ENCODE peak calls at places on chromosomes 2 and 18, in seven cellular contexts. M is NCI-H774, Y is SHP77, I is cerebellum, A is foreskin fibroblast, Z is foreskin keratinocyte, G is SK-MEL-5. Q is an unnamed sample.

GRCh38 chr2:136132840-136133570 is 15.1 kb upstream of the CXCR4 start:
- DNase-seq in M (no peak), I (no peak), Y (no peak), A (no peak), G (no peak), Z (no peak), Q (no peak)

GRCh38 chr2:230694241-230694640 is 18.4 kb upstream of the CAB39 start:
- DNase-seq in I (no peak), G (no peak), A (no peak), Z (peak; percentile 92), M (no peak), Y (no peak), Q (no peak)

GRCh38 chr18:28036481-28036880 is 140.4 kb downstream of the CDH2 start:
- DNase-seq in Z (no peak), Y (no peak), A (no peak), M (no peak), G (no peak), I (no peak), Q (no peak)

GRCh38 chr18:79682896-79683625 is 3.5 kb downstream of the CTDP1 start:
- DNase-seq in Z (no peak), A (no peak), I (no peak), G (no peak), M (no peak), Y (no peak), Q (no peak)

GRCh38 chr2:82781516-82781915 is 1677.6 kb downstream of the SUCLG1 start:
- DNase-seq in Y (no peak), M (no peak), Z (no peak), I (no peak), A (no peak), G (no peak), Q (no peak)

GRCh38 chr2:70094978-70095832 is 7.9 kb downstream of the PCBP1 start:
- DNase-seq in Y (no peak), M (peak; percentile 26), A (peak; percentile 68), Z (peak; percentile 64), I (peak; percentile 33), G (peak; percentile 97), Q (no peak)

GRCh38 chr2:176491172-176491904 is 222.1 kb downstream of the MTX2 start:
- DNase-seq in I (no peak), G (no peak), Y (no peak), M (no peak), A (peak; percentile 98), Z (peak; percentile 99), Q (no peak)

GRCh38 chr2:161238559-161239415 is 69.4 kb upstream of the PSMD14 start:
- DNase-seq in G (no peak), A (peak; percentile 66), I (peak; percentile 72), Y (no peak), M (peak; percentile 55), Z (no peak), Q (no peak)

GRCh38 chr2:201358684-201359083 is 1.5 kb upstream of the FLACC1 start:
- DNase-seq in G (no peak), I (no peak), Z (peak; percentile 74), Y (no peak), A (peak; percentile 80), M (no peak), Q (no peak)

GRCh38 chr2:69138793-69139510 is 126.0 kb downstream of the ANTXR1 start:
- DNase-seq in Y (no peak), G (no peak), I (no peak), Z (peak; percentile 64), M (no peak), A (peak; percentile 91), Q (no peak)

GRCh38 chr2:237256845-237257244 is 157.1 kb downstream of the COL6A3 start:
- DNase-seq in I (no peak), Y (no peak), M (no peak), Z (no peak), G (no peak), A (peak; percentile 89), Q (no peak)

GRCh38 chr2:239688098-239688497 is 287.3 kb upstream of the HDAC4 start:
- DNase-seq in Z (no peak), Y (no peak), M (no peak), G (peak; percentile 35), I (no peak), A (no peak), Q (no peak)

GRCh38 chr2:102778260-102778659 is 16.4 kb downstream of the TMEM182 start:
- DNase-seq in I (no peak), G (no peak), M (no peak), A (no peak), Z (no peak), Y (no peak), Q (no peak)

GRCh38 chr18:35581555-35582309 is at the start of gene GALNT1:
- DNase-seq in M (no peak), G (no peak), I (peak; percentile 53), A (peak; percentile 42), Z (no peak), Y (no peak), Q (no peak)

GRCh38 chr2:100321881-100322820 is at the start of gene LONRF2:
- DNase-seq in M (peak; percentile 32), A (peak; percentile 16), Z (no peak), Y (peak; percentile 24), I (peak; percentile 76), G (peak; percentile 14), Q (no peak)

GRCh38 chr2:8408560-8409460 is 273.0 kb upstream of the ID2 start:
- DNase-seq in Y (no peak), I (no peak), G (no peak), M (no peak), A (no peak), Z (no peak), Q (no peak)

GRCh38 chr2:234447189-234447588 is 49.7 kb downstream of the ARL4C start:
- DNase-seq in G (no peak), Y (no peak), Z (no peak), A (no peak), M (no peak), I (peak; percentile 13), Q (no peak)

GRCh38 chr2:54176577-54176976 is 61.2 kb downstream of the ACYP2 start:
- DNase-seq in Z (peak; percentile 2), Y (peak; percentile 35), A (peak; percentile 76), I (peak; percentile 39), G (peak; percentile 90), M (no peak), Q (peak; percentile 26)

GRCh38 chr2:200809506-200810251 is 2.0 kb upstream of the BZW1 start:
- DNase-seq in Z (no peak), G (no peak), I (no peak), A (peak; percentile 58), M (no peak), Y (no peak), Q (no peak)

GRCh38 chr2:239903803-239904202 is 121.3 kb downstream of the NDUFA10 start:
- DNase-seq in I (no peak), M (no peak), G (no peak), Z (no peak), Y (no peak), A (no peak), Q (no peak)

GRCh38 chr18:24027156-24027555 is 12.6 kb downstream of the TTC39C start:
- DNase-seq in G (no peak), M (no peak), A (peak; percentile 94), I (no peak), Z (peak; percentile 87), Y (no peak), Q (no peak)

GRCh38 chr2:219128401-219128800 is 32.2 kb downstream of the NHEJ1 start:
- DNase-seq in G (no peak), Y (no peak), Z (no peak), I (no peak), A (no peak), M (no peak), Q (no peak)

GRCh38 chr2:237012577-237013237 is 73.0 kb upstream of the COPS8 start:
- DNase-seq in G (no peak), M (no peak), A (no peak), I (no peak), Z (no peak), Y (no peak), Q (no peak)

GRCh38 chr18:58412844-58413666 is 215.8 kb downstream of the ALPK2 start:
- DNase-seq in Z (no peak), Y (no peak), A (no peak), G (no peak), M (peak; percentile 26), I (no peak), Q (no peak)

GRCh38 chr2:218671654-218672566 is at the start of the genes RNF25 and STK36:
- DNase-seq in Y (peak; percentile 88), Z (peak; percentile 59), I (peak; percentile 95), G (peak; percentile 90), A (peak; percentile 96), M (peak; percentile 83), Q (peak; percentile 85)

GRCh38 chr18:8367217-8367988 is 241.8 kb upstream of the RAB12 start:
- DNase-seq in G (no peak), I (peak; percentile 63), A (peak; percentile 51), Y (no peak), Z (no peak), M (peak; percentile 77), Q (peak; percentile 63)

Q was measured in NCI-H446.